ENCODE peak calls at places on chromosomes 12 and 14, in four cellular contexts. One of them, this sample, is unnamed.

GRCh38 chr14:23034498-23035302 is at the start of gene PSMB5:
- DNase-seq in HS-27A: peak; percentile 96
- DNase-seq in KG1: no peak
- DNase-seq in HS-5: peak; percentile 94
- DNase-seq in this sample: peak; percentile 97

GRCh38 chr14:68263563-68264350 is 444.2 kb downstream of the RAD51B start:
- DNase-seq in KG1: no peak
- DNase-seq in HS-5: no peak
- DNase-seq in HS-27A: no peak
- DNase-seq in this sample: no peak

GRCh38 chr14:70378687-70379086 is 19.2 kb upstream of the COX16 start:
- DNase-seq in HS-5: no peak
- DNase-seq in KG1: no peak
- DNase-seq in HS-27A: no peak
- DNase-seq in this sample: no peak

GRCh38 chr14:88128811-88129210 is 123.9 kb downstream of the GPR65 start:
- DNase-seq in HS-5: no peak
- DNase-seq in KG1: no peak
- DNase-seq in HS-27A: no peak
- DNase-seq in this sample: no peak

GRCh38 chr12:65637774-65638173 is 186.5 kb upstream of the HMGA2 start:
- DNase-seq in KG1: no peak
- DNase-seq in HS-27A: no peak
- DNase-seq in HS-5: no peak
- DNase-seq in this sample: no peak

GRCh38 chr12:77914089-77914488 is 83.4 kb downstream of the NAV3 start:
- DNase-seq in HS-27A: no peak
- DNase-seq in KG1: no peak
- DNase-seq in HS-5: no peak
- DNase-seq in this sample: no peak

GRCh38 chr14:77186911-77187648 is 5.5 kb downstream of the TMEM63C start:
- DNase-seq in HS-27A: no peak
- DNase-seq in KG1: no peak
- DNase-seq in HS-5: no peak
- DNase-seq in this sample: no peak

GRCh38 chr14:22084393-22085281 is 411.0 kb upstream of the OR4E1 start:
- DNase-seq in HS-27A: peak; percentile 33
- DNase-seq in HS-5: peak; percentile 16
- DNase-seq in KG1: peak; percentile 66
- DNase-seq in this sample: peak; percentile 39

GRCh38 chr14:32708134-32708533 is 230.5 kb upstream of the NPAS3 start:
- DNase-seq in HS-5: no peak
- DNase-seq in KG1: no peak
- DNase-seq in HS-27A: no peak
- DNase-seq in this sample: no peak

GRCh38 chr12:29569392-29569791 is 71.9 kb upstream of the OVCH1 start:
- DNase-seq in HS-27A: no peak
- DNase-seq in KG1: no peak
- DNase-seq in HS-5: no peak
- DNase-seq in this sample: no peak

GRCh38 chr12:92503029-92503931 is 199.5 kb upstream of the PLEKHG7 start:
- DNase-seq in HS-27A: no peak
- DNase-seq in KG1: no peak
- DNase-seq in HS-5: no peak
- DNase-seq in this sample: no peak

GRCh38 chr12:111025792-111026430 is 105.5 kb upstream of the MYL2 start:
- DNase-seq in KG1: no peak
- DNase-seq in HS-27A: no peak
- DNase-seq in HS-5: no peak
- DNase-seq in this sample: no peak

GRCh38 chr12:45263587-45263986 is 47.7 kb downstream of the ANO6 start:
- DNase-seq in HS-5: no peak
- DNase-seq in KG1: no peak
- DNase-seq in HS-27A: no peak
- DNase-seq in this sample: no peak

GRCh38 chr14:91417134-91417982 is at the start of gene CCDC88C:
- DNase-seq in HS-5: no peak
- DNase-seq in HS-27A: peak; percentile 15
- DNase-seq in KG1: peak; percentile 19
- DNase-seq in this sample: no peak

GRCh38 chr14:37985826-37986470 is 221.8 kb upstream of the SSTR1 start:
- DNase-seq in HS-27A: peak; percentile 31
- DNase-seq in KG1: peak; percentile 29
- DNase-seq in HS-5: no peak
- DNase-seq in this sample: peak; percentile 42

GRCh38 chr12:52229836-52230343 is 3.2 kb upstream of the KRT7 start:
- DNase-seq in HS-27A: peak; percentile 45
- DNase-seq in HS-5: no peak
- DNase-seq in KG1: no peak
- DNase-seq in this sample: no peak

GRCh38 chr12:111519083-111519482 is 80.0 kb downstream of the ATXN2 start:
- DNase-seq in KG1: no peak
- DNase-seq in HS-5: no peak
- DNase-seq in HS-27A: no peak
- DNase-seq in this sample: no peak

GRCh38 chr12:121803861-121804416 is at the start of gene SETD1B:
- DNase-seq in KG1: no peak
- DNase-seq in HS-5: no peak
- DNase-seq in HS-27A: no peak
- DNase-seq in this sample: no peak